ENCODE peak calls at places on chromosomes 3 and 15, in eight cellular contexts. U, N, F, O, Z, W, G and R are unnamed samples.

GRCh38 chr3:126499401-126499800 is 18.2 kb downstream of the UROC1 start:
- DNase-seq in U (no peak), N (no peak), F (no peak), O (no peak), Z (no peak), W (no peak), G (no peak), R (no peak)

GRCh38 chr3:133966954-133967353 is 62.8 kb downstream of the SLCO2A1 start:
- DNase-seq in U (no peak), N (no peak), F (no peak), O (no peak), Z (no peak), W (no peak), G (no peak), R (no peak)

GRCh38 chr15:38536201-38536676 is 28.4 kb downstream of the RASGRP1 start:
- DNase-seq in U (peak), N (no peak), F (peak), O (no peak), Z (peak), W (peak), G (no peak), R (peak)

GRCh38 chr3:56137406-56137805 is 330.9 kb downstream of the ERC2 start:
- DNase-seq in U (peak), N (no peak), F (peak), O (no peak), Z (peak), W (no peak), G (no peak), R (no peak)

GRCh38 chr3:173584093-173584833 is 186.7 kb downstream of the NLGN1 start:
- DNase-seq in U (peak), N (no peak), F (peak), O (no peak), Z (peak), W (peak), G (no peak), R (peak)

GRCh38 chr3:133568294-133569014 is 5.0 kb upstream of the CDV3 start:
- DNase-seq in U (peak), N (no peak), F (peak), O (no peak), Z (peak), W (no peak), G (no peak), R (no peak)

GRCh38 chr3:35522450-35522849 is 116.9 kb upstream of the ARPP21 start:
- DNase-seq in U (no peak), N (no peak), F (no peak), O (no peak), Z (no peak), W (no peak), G (no peak), R (no peak)

GRCh38 chr15:83282859-83283812 is 1.3 kb downstream of the BNC1 start:
- DNase-seq in U (peak), N (no peak), F (peak), O (no peak), Z (peak), W (no peak), G (no peak), R (no peak)

GRCh38 chr15:69612112-69612511 is 159.5 kb downstream of the RPLP1 start:
- DNase-seq in U (no peak), N (no peak), F (no peak), O (no peak), Z (no peak), W (no peak), G (no peak), R (no peak)